ENCODE peak calls at places on chromosomes 1 and 21, in six cellular contexts. P, N, S, D, F and C are unnamed samples.

GRCh38 chr1:37663426-37664000 is 28.8 kb upstream of the CDCA8 start:
- DNase-seq in P (no peak), N (no peak), S (no peak), D (no peak), F (no peak), C (no peak)

GRCh38 chr1:234550341-234551031 is 59.5 kb downstream of the IRF2BP2 start:
- DNase-seq in P (no peak), N (no peak), S (no peak), D (no peak), F (no peak), C (peak; percentile 81)

GRCh38 chr1:116375884-116376733 is 3.1 kb downstream of the ATP1A1 start:
- DNase-seq in P (peak; percentile 89), N (no peak), S (peak; percentile 87), D (peak; percentile 74), F (peak; percentile 29), C (no peak)

GRCh38 chr1:16484501-16484835 is 29.6 kb downstream of the RNU1-1 start:
- DNase-seq in P (no peak), N (no peak), S (no peak), D (no peak), F (no peak), C (no peak)

GRCh38 chr1:86207323-86207722 is 50.8 kb upstream of the COL24A1 start:
- DNase-seq in P (peak; percentile 72), N (no peak), S (peak; percentile 23), D (peak; percentile 81), F (no peak), C (no peak)

GRCh38 chr1:934991-935750 is 11.4 kb downstream of the SAMD11 start:
- DNase-seq in P (no peak), N (no peak), S (no peak), D (no peak), F (no peak), C (no peak)

GRCh38 chr21:17779486-17779885 is 39.7 kb downstream of the C21orf91 start:
- DNase-seq in P (no peak), N (no peak), S (no peak), D (no peak), F (no peak), C (no peak)

GRCh38 chr1:24413350-24414163 is at the start of gene STPG1:
- DNase-seq in P (peak; percentile 98), N (peak; percentile 72), S (peak; percentile 87), D (peak; percentile 77), F (peak; percentile 73), C (peak; percentile 90)

GRCh38 chr21:33993286-33994231 is 78.0 kb upstream of the ATP5PO start:
- DNase-seq in P (no peak), N (no peak), S (no peak), D (no peak), F (no peak), C (no peak)

GRCh38 chr1:231867607-231868006 is 241.0 kb downstream of the DISC1 start:
- DNase-seq in P (no peak), N (no peak), S (no peak), D (no peak), F (no peak), C (no peak)

GRCh38 chr1:20587639-20588017 is 1.3 kb upstream of the CDA start:
- DNase-seq in P (peak; percentile 77), N (no peak), S (no peak), D (peak; percentile 43), F (no peak), C (no peak)

GRCh38 chr1:171965802-171966201 is 124.5 kb downstream of the DNM3 start:
- DNase-seq in P (no peak), N (no peak), S (no peak), D (no peak), F (no peak), C (no peak)

GRCh38 chr1:6392880-6393399 is 627 bp downstream of the ACOT7 start:
- DNase-seq in P (no peak), N (no peak), S (no peak), D (no peak), F (peak; percentile 62), C (no peak)

GRCh38 chr1:121471517-121471916 is 286.7 kb downstream of the SRGAP2C start:
- DNase-seq in P (no peak), N (no peak), S (no peak), D (no peak), F (no peak), C (no peak)

GRCh38 chr1:37752583-37753471 is 12.1 kb downstream of the EPHA10 start:
- DNase-seq in P (peak; percentile 35), N (no peak), S (peak; percentile 75), D (peak; percentile 7), F (peak; percentile 72), C (no peak)

GRCh38 chr1:100461222-100461621 is 76.7 kb upstream of the GPR88 start:
- DNase-seq in P (no peak), N (no peak), S (no peak), D (no peak), F (peak; percentile 9), C (no peak)

GRCh38 chr1:206538086-206538781 is 30.9 kb downstream of the RASSF5 start:
- DNase-seq in P (no peak), N (no peak), S (no peak), D (no peak), F (no peak), C (no peak)

GRCh38 chr1:38154089-38154470 is 107.5 kb upstream of the POU3F1 start:
- DNase-seq in P (no peak), N (no peak), S (no peak), D (no peak), F (no peak), C (no peak)

GRCh38 chr21:44664691-44665090 is 2.0 kb downstream of the KRTAP12-2 start:
- DNase-seq in P (no peak), N (no peak), S (no peak), D (no peak), F (no peak), C (peak; percentile 72)

GRCh38 chr1:205451202-205451601 is 4.6 kb downstream of the BLACAT1 start:
- DNase-seq in P (no peak), N (no peak), S (no peak), D (no peak), F (no peak), C (no peak)

GRCh38 chr1:17233675-17234074 is 15.2 kb upstream of the PADI3 start:
- DNase-seq in P (peak; percentile 99), N (no peak), S (peak; percentile 45), D (peak; percentile 64), F (no peak), C (peak; percentile 91)

GRCh38 chr1:2347409-2347785 is 44.0 kb downstream of the MORN1 start:
- DNase-seq in P (no peak), N (no peak), S (no peak), D (no peak), F (no peak), C (no peak)

GRCh38 chr21:27371688-27372331 is 404.9 kb upstream of the ADAMTS5 start:
- DNase-seq in P (no peak), N (no peak), S (no peak), D (peak; percentile 77), F (no peak), C (no peak)

GRCh38 chr1:225883616-225884265 is 1.6 kb upstream of the TMEM63A start:
- DNase-seq in P (peak; percentile 25), N (no peak), S (no peak), D (no peak), F (no peak), C (no peak)

GRCh38 chr1:49351744-49352143 is 575.1 kb upstream of the BEND5 start:
- DNase-seq in P (peak; percentile 93), N (no peak), S (no peak), D (no peak), F (no peak), C (no peak)

GRCh38 chr21:43340491-43341348 is 86.2 kb downstream of the SIK1 start:
- DNase-seq in P (peak; percentile 85), N (no peak), S (peak; percentile 91), D (peak; percentile 95), F (no peak), C (no peak)

GRCh38 chr1:79113836-79114235 is 107.3 kb upstream of the ADGRL4 start:
- DNase-seq in P (no peak), N (no peak), S (no peak), D (no peak), F (no peak), C (no peak)

GRCh38 chr1:243409284-243409683 is 153.4 kb downstream of the SDCCAG8 start:
- DNase-seq in P (peak; percentile 61), N (no peak), S (no peak), D (no peak), F (no peak), C (no peak)

GRCh38 chr1:178344513-178345077 is 152.2 kb downstream of the CLEC20A start:
- DNase-seq in P (peak; percentile 66), N (peak; percentile 1), S (peak; percentile 43), D (peak; percentile 76), F (no peak), C (no peak)
- TF ChIP-seq CTCF in P (peak; percentile 70), N (peak; percentile 35), S (peak; percentile 51), D (peak; percentile 50), F (peak; percentile 36), C (peak; percentile 65)

DNA sequence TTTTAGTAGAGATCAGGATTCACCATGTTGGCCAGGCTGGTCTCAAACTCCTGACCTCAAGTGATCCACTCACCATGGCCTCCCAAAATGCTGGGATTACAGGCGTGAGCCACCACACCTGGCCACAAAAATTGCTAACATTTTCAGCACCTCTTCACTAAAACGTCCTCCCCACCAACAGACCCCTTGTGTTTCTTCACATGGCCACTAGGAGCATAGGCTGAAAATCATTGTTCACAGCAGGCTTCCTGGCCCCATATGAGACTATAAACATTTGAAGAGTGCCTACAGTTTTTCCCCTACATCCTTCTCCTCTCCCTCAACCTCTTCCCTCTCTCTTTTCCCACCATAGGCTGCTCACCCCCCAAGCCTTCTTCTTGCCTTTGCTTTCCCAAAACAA is 28.0 kb upstream of the SFPQ start:
- DNase-seq in P (peak; percentile 39), N (no peak), S (peak; percentile 11), D (peak; percentile 16), F (no peak), C (no peak)
- TF ChIP-seq CTCF in P (peak; percentile 59), N (peak; percentile 63), S (peak; percentile 24), D (peak; percentile 76), F (peak; percentile 43), C (peak; percentile 41)

DNA sequence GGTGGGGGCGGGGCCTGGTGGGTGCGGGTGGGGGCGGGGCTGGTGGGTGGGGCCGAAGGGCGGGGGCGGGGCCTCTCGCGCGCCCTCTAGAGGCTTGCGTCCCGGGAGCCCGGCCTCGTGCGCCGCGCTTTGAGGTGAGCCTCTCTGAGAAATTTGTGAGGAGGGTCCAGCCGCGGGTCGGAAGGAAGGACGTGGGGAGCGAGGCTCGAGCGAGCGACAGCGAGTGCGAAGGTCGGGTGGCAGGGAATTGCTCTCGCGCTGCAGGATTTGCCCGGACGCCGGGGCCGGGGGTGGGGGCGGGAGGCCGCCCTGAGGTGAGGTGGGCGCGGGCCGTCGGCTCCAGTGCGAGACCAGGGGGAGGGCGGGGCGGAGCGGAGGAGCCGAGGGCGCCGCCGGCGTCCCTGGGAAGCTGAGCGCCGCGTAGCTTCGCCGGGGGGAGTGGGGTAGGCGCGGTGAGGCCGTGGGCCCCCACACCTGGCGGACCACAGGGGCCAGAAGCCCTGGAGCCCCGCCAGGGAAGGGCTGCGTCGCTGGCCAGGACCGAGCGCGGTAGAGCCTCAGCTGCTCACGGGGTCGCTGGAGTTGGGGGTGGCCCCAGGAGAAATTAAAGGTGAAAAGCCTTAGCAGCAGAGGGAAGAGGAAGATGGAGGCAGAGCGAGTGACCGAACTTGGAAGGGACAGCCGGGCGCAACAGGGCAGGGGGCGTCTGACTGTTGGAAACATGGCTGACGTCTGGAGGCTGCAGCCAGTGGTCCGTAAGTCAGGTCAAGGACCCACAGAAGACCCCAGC is 754 bp upstream of the LSS start:
- DNase-seq in P (peak; percentile 37), N (no peak), S (peak; percentile 75), D (no peak), F (no peak), C (no peak)
- TF ChIP-seq CTCF in P (peak; percentile 51), N (peak; percentile 24), S (peak; percentile 66), D (peak; percentile 70), F (peak; percentile 17), C (peak; percentile 58)

GRCh38 chr1:154765970-154766369 is 104.1 kb downstream of the KCNN3 start:
- DNase-seq in P (peak; percentile 66), N (no peak), S (peak; percentile 46), D (peak; percentile 29), F (no peak), C (no peak)
- TF ChIP-seq CTCF in P (peak; percentile 66), N (peak; percentile 16), S (peak; percentile 43), D (peak; percentile 74), F (peak; percentile 16), C (peak; percentile 56)